ENCODE peak calls at places on chromosomes 16 and 17, in five cellular contexts. C is AG10803; U is activated T-cell treated with anti-CD3 and anti-CD28 coated beads, Interleukin-2, amount 50 U/mL, for 1 hour; I is NCI-H1105 treated with DMSO at 0.1 percent for 48 hours; G is body of pancreas. K is an unnamed sample.

GRCh38 chr17:8955021-8955420 is 10.5 kb downstream of the PIK3R5 start:
- DNase-seq in C (no peak), U (no peak), I (no peak), G (no peak), K (peak)

GRCh38 chr16:53220585-53220984 is 165.8 kb downstream of the CHD9 start:
- DNase-seq in C (peak), U (no peak), I (no peak), G (no peak), K (no peak)

GRCh38 chr17:76261421-76262215 is 3.5 kb upstream of the UBALD2 start:
- DNase-seq in C (no peak), U (no peak), I (no peak), G (no peak), K (no peak)

GRCh38 chr16:79628501-79628975 is 28.0 kb upstream of the MAF start:
- DNase-seq in C (no peak), U (peak), I (no peak), G (no peak), K (no peak)

GRCh38 chr16:2963611-2964415 is at the start of gene KREMEN2:
- DNase-seq in C (no peak), U (peak), I (peak), G (no peak), K (no peak)

GRCh38 chr16:4521971-4522623 is 16.5 kb downstream of the CDIP1 start:
- DNase-seq in C (no peak), U (no peak), I (peak), G (peak), K (no peak)

GRCh38 chr16:28309811-28310311 is 17.5 kb downstream of the SBK1 start:
- DNase-seq in C (no peak), U (peak), I (no peak), G (no peak), K (no peak)

GRCh38 chr17:28812980-28813377 is 29.6 kb downstream of the FAM222B start:
- DNase-seq in C (peak), U (no peak), I (no peak), G (no peak), K (no peak)

GRCh38 chr16:60605176-60605575 is 1431.1 kb downstream of the CDH8 start:
- DNase-seq in C (no peak), U (no peak), I (no peak), G (no peak), K (no peak)

GRCh38 chr17:8326591-8327583 is 12.8 kb upstream of the ODF4 start:
- DNase-seq in C (peak), U (peak), I (peak), G (peak), K (no peak)